ENCODE peak calls at places on chromosomes 13 and 19, in five cellular contexts. One of them, this sample, is unnamed.

GRCh38 chr13:98060282-98060681 is 82.6 kb upstream of the FARP1 start:
- DNase-seq in HFF-Myc: no peak
- DNase-seq in lower leg skin: no peak
- DNase-seq in BJ: no peak
- DNase-seq in astrocyte of the cerebellum: no peak
- DNase-seq in this sample: no peak

GRCh38 chr19:16078759-16079707 is 2.7 kb downstream of the TPM4 start:
- DNase-seq in astrocyte of the cerebellum: peak; percentile 95
- DNase-seq in HFF-Myc: peak; percentile 98
- DNase-seq in BJ: peak; percentile 96
- DNase-seq in lower leg skin: no peak
- DNase-seq in this sample: peak; percentile 89

GRCh38 chr19:17946965-17947784 is 14.4 kb downstream of the CCDC124 start:
- DNase-seq in astrocyte of the cerebellum: no peak
- DNase-seq in lower leg skin: no peak
- DNase-seq in BJ: no peak
- DNase-seq in HFF-Myc: no peak
- DNase-seq in this sample: no peak

GRCh38 chr19:860481-861098 is 1.1 kb downstream of the CFD start:
- DNase-seq in astrocyte of the cerebellum: no peak
- DNase-seq in BJ: no peak
- DNase-seq in lower leg skin: peak; percentile 95
- DNase-seq in HFF-Myc: no peak
- DNase-seq in this sample: no peak

GRCh38 chr19:11233073-11233472 is 6.3 kb upstream of the ANGPTL8 start:
- DNase-seq in lower leg skin: no peak
- DNase-seq in astrocyte of the cerebellum: no peak
- DNase-seq in HFF-Myc: no peak
- DNase-seq in BJ: no peak
- DNase-seq in this sample: no peak

GRCh38 chr13:23619073-23619855 is 49.1 kb downstream of the TNFRSF19 start:
- DNase-seq in BJ: no peak
- DNase-seq in HFF-Myc: no peak
- DNase-seq in astrocyte of the cerebellum: no peak
- DNase-seq in lower leg skin: no peak
- DNase-seq in this sample: no peak

GRCh38 chr19:58555920-58556632 is 1.2 kb upstream of the CHMP2A start:
- DNase-seq in BJ: no peak
- DNase-seq in lower leg skin: peak; percentile 86
- DNase-seq in astrocyte of the cerebellum: no peak
- DNase-seq in HFF-Myc: no peak
- DNase-seq in this sample: no peak

GRCh38 chr19:14544977-14545715 is 15.8 kb downstream of the TECR start:
- DNase-seq in lower leg skin: no peak
- DNase-seq in BJ: no peak
- DNase-seq in astrocyte of the cerebellum: no peak
- DNase-seq in HFF-Myc: no peak
- DNase-seq in this sample: no peak

GRCh38 chr13:36612242-36612641 is 61.6 kb upstream of the SERTM1 start:
- DNase-seq in lower leg skin: no peak
- DNase-seq in BJ: no peak
- DNase-seq in astrocyte of the cerebellum: no peak
- DNase-seq in HFF-Myc: no peak
- DNase-seq in this sample: no peak

DNA sequence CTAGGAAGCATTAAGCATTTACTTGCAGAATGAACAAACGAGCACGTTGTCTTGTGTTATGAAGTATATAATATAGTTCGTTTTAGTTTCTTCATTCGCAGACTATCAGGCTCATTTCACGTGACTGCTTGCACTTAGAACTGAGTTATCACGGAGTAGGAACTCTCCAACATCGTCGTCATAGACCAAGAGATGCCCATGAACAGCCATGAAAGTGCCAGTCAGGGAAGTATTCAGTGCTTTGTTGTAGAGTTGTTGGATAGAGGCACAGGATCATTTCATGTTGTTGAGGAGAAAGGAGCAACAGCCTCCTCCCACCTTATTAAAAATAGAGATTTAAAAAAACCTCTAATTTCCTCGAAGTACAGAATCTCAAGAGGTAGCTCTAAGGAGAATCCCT is 969 bp upstream of the IL17D start:
- DNase-seq in astrocyte of the cerebellum: no peak
- DNase-seq in BJ: no peak
- DNase-seq in HFF-Myc: no peak
- DNase-seq in lower leg skin: no peak
- DNase-seq in this sample: no peak
- H3K4me3 ChIP-seq in astrocyte of the cerebellum: peak overlapping the region; percentile 62
- H3K4me3 ChIP-seq in BJ: peak overlapping the region; percentile 57
- H3K4me3 ChIP-seq in HFF-Myc: peak overlapping the region; percentile 62
- H3K4me3 ChIP-seq in lower leg skin: no peak overlapping the region
- H3K4me3 ChIP-seq in this sample: peak overlapping the region; percentile 70

DNA sequence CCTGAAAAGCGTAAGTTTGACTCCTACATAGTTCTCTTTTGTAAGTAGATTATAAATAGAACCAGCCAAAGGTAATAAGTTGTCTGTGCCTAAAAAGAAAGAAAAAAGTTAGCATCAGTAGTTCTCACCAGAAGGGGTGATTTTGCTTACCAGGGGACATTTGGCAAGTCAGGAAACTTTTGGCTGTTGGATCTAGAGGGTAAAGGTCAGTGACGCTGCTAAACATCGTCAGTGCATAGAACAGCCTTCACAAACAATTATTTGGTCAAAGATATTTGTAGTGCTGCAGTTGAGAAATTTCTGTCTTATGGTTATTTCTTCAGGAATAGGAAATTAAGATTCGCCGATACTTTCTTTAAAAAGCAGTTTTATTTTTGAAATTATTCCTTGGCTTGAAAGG is 2.0 kb downstream of the USPL1 start:
- DNase-seq in HFF-Myc: no peak
- DNase-seq in BJ: no peak
- DNase-seq in lower leg skin: no peak
- DNase-seq in astrocyte of the cerebellum: no peak
- DNase-seq in this sample: no peak
- H3K4me3 ChIP-seq in HFF-Myc: peak overlapping the region; percentile 78
- H3K4me3 ChIP-seq in BJ: peak overlapping the region; percentile 19
- H3K4me3 ChIP-seq in lower leg skin: no peak overlapping the region
- H3K4me3 ChIP-seq in astrocyte of the cerebellum: peak overlapping the region; percentile 99
- H3K4me3 ChIP-seq in this sample: peak overlapping the region; percentile 65

GRCh38 chr19:12695090-12695489 is 1.3 kb downstream of the FBXW9 start:
- DNase-seq in BJ: no peak
- DNase-seq in astrocyte of the cerebellum: no peak
- DNase-seq in HFF-Myc: no peak
- DNase-seq in lower leg skin: no peak
- DNase-seq in this sample: no peak
- H3K4me3 ChIP-seq in BJ: no peak overlapping the region
- H3K4me3 ChIP-seq in astrocyte of the cerebellum: no peak overlapping the region
- H3K4me3 ChIP-seq in HFF-Myc: peak overlapping the region; percentile 84
- H3K4me3 ChIP-seq in lower leg skin: no peak overlapping the region
- H3K4me3 ChIP-seq in this sample: no peak overlapping the region

GRCh38 chr19:5048727-5049553 is 80.0 kb downstream of the KDM4B start:
- DNase-seq in BJ: no peak
- DNase-seq in HFF-Myc: no peak
- DNase-seq in lower leg skin: peak; percentile 92
- DNase-seq in astrocyte of the cerebellum: peak; percentile 41
- DNase-seq in this sample: no peak

GRCh38 chr19:5047251-5047935 is 78.5 kb downstream of the KDM4B start:
- DNase-seq in BJ: no peak
- DNase-seq in astrocyte of the cerebellum: no peak
- DNase-seq in HFF-Myc: no peak
- DNase-seq in lower leg skin: no peak
- DNase-seq in this sample: no peak

GRCh38 chr19:5049561-5049960 is 80.6 kb downstream of the KDM4B start:
- DNase-seq in lower leg skin: no peak
- DNase-seq in BJ: no peak
- DNase-seq in astrocyte of the cerebellum: no peak
- DNase-seq in HFF-Myc: no peak
- DNase-seq in this sample: no peak

GRCh38 chr19:5046339-5047039 is 77.6 kb downstream of the KDM4B start:
- DNase-seq in lower leg skin: no peak
- DNase-seq in HFF-Myc: no peak
- DNase-seq in BJ: no peak
- DNase-seq in astrocyte of the cerebellum: no peak
- DNase-seq in this sample: no peak

GRCh38 chr19:5048091-5048726 is 79.3 kb downstream of the KDM4B start:
- DNase-seq in astrocyte of the cerebellum: peak; percentile 55
- DNase-seq in HFF-Myc: no peak
- DNase-seq in BJ: no peak
- DNase-seq in lower leg skin: peak; percentile 97
- DNase-seq in this sample: no peak
- H3K4me3 ChIP-seq in astrocyte of the cerebellum: no peak overlapping the region
- H3K4me3 ChIP-seq in HFF-Myc: no peak overlapping the region
- H3K4me3 ChIP-seq in BJ: no peak overlapping the region
- H3K4me3 ChIP-seq in lower leg skin: no peak overlapping the region
- H3K4me3 ChIP-seq in this sample: no peak overlapping the region

GRCh38 chr13:28611654-28612131 is 47.2 kb upstream of the POMP start:
- DNase-seq in lower leg skin: no peak
- DNase-seq in BJ: no peak
- DNase-seq in HFF-Myc: no peak
- DNase-seq in astrocyte of the cerebellum: no peak
- DNase-seq in this sample: no peak
- H3K4me3 ChIP-seq in lower leg skin: no peak overlapping the region
- H3K4me3 ChIP-seq in BJ: no peak overlapping the region
- H3K4me3 ChIP-seq in HFF-Myc: no peak overlapping the region
- H3K4me3 ChIP-seq in astrocyte of the cerebellum: no peak overlapping the region
- H3K4me3 ChIP-seq in this sample: no peak overlapping the region

GRCh38 chr13:110610955-110611595 is 4.3 kb upstream of the NAXD start:
- DNase-seq in lower leg skin: no peak
- DNase-seq in HFF-Myc: no peak
- DNase-seq in BJ: no peak
- DNase-seq in astrocyte of the cerebellum: no peak
- DNase-seq in this sample: no peak
- H3K4me3 ChIP-seq in lower leg skin: no peak overlapping the region
- H3K4me3 ChIP-seq in HFF-Myc: peak overlapping the region; percentile 7
- H3K4me3 ChIP-seq in BJ: no peak overlapping the region
- H3K4me3 ChIP-seq in astrocyte of the cerebellum: no peak overlapping the region
- H3K4me3 ChIP-seq in this sample: no peak overlapping the region

This sample was measured in skeletal muscle cell.